ENCODE peak calls at places on chromosomes 5 and 9, in eight cellular contexts. Q, U, L, F, J, D, V and N are unnamed samples.

GRCh38 chr9:109325089-109325488 is 4.2 kb upstream of the EPB41L4B start:
- DNase-seq in Q (no peak), L (no peak), D (no peak), V (no peak), U (no peak), J (no peak), F (no peak), N (no peak)

GRCh38 chr9:70133253-70134208 is 89.9 kb downstream of the MAMDC2 start:
- DNase-seq in L (no peak), J (no peak), V (no peak), D (no peak), F (no peak), Q (no peak), U (no peak), N (peak; percentile 22)

GRCh38 chr5:110658006-110658405 is 68.5 kb downstream of the TMEM232 start:
- DNase-seq in U (no peak), F (no peak), L (no peak), J (no peak), D (no peak), V (no peak), Q (no peak), N (no peak)

GRCh38 chr9:4894076-4894475 is 91.0 kb upstream of the JAK2 start:
- DNase-seq in D (no peak), Q (no peak), L (no peak), V (no peak), F (no peak), J (no peak), U (no peak), N (peak; percentile 20)

GRCh38 chr5:3010301-3010952 is 258.9 kb upstream of the IRX2 start:
- DNase-seq in D (no peak), F (no peak), U (no peak), V (no peak), L (no peak), Q (no peak), J (no peak), N (no peak)

GRCh38 chr9:95204710-95205109 is 112.8 kb downstream of the FANCC start:
- DNase-seq in Q (no peak), L (no peak), V (no peak), D (no peak), U (no peak), J (no peak), F (no peak), N (no peak)

GRCh38 chr9:89137548-89138462 is 40.8 kb downstream of the SHC3 start:
- DNase-seq in F (no peak), L (peak; percentile 94), J (peak; percentile 91), Q (no peak), U (no peak), V (no peak), D (no peak), N (peak; percentile 87)

GRCh38 chr5:172778223-172778814 is 7.3 kb upstream of the DUSP1 start:
- DNase-seq in V (no peak), D (no peak), J (peak; percentile 65), Q (no peak), F (no peak), U (no peak), L (peak; percentile 88), N (peak; percentile 84)

GRCh38 chr5:180129291-180130190 is 58.0 kb upstream of the RNF130 start:
- DNase-seq in Q (no peak), L (peak; percentile 33), F (no peak), J (no peak), U (no peak), D (no peak), V (no peak), N (no peak)

GRCh38 chr5:67248703-67249589 is 52.3 kb upstream of the CD180 start:
- DNase-seq in Q (no peak), V (no peak), F (no peak), L (no peak), U (no peak), D (no peak), J (peak; percentile 10), N (no peak)

GRCh38 chr5:35205186-35205585 is 25.1 kb downstream of the PRLR start:
- DNase-seq in F (no peak), U (no peak), D (no peak), J (no peak), Q (no peak), L (no peak), V (no peak), N (no peak)

GRCh38 chr5:168578506-168579205 is 512 bp downstream of the PANK3 start:
- DNase-seq in D (no peak), L (no peak), U (no peak), J (no peak), F (no peak), V (no peak), Q (peak; percentile 78), N (no peak)

GRCh38 chr5:176535101-176535654 is 2.0 kb downstream of the RNF44 start:
- DNase-seq in Q (no peak), J (peak; percentile 29), L (no peak), V (no peak), U (no peak), F (peak; percentile 25), D (no peak), N (peak; percentile 32)